ENCODE peak calls at places on chromosomes 5 and 9, in seven cellular contexts. R is HCT116; E is upper lobe of right lung; L is naive thymus-derived CD4-positive, alpha-beta T cell; H is aorta; U is CD4-positive, CD25-positive, alpha-beta regulatory T cell; J is right cardiac atrium. Z is an unnamed sample. For H3K27me3, the result is how much of the 10 kb centered on the place peaks cover.

GRCh38 chr9:96619109-96619435 is 571 bp downstream of the CDC14B start:
- ATAC-seq in E (peak), L (no peak), J (peak), U (no peak), R (peak), H (peak), Z (peak)

GRCh38 chr5:86679529-86679928 is 61.8 kb downstream of the COX7C start:
- ATAC-seq in U (no peak), R (peak), J (peak), L (no peak), H (peak), E (peak), Z (peak)

GRCh38 chr5:57207007-57207653 is 33.3 kb downstream of the GPBP1 start:
- ATAC-seq in E (no peak), R (no peak), L (no peak), J (peak), H (no peak), U (no peak), Z (no peak)

GRCh38 chr5:56580864-56581263 is 234.5 kb upstream of the MAP3K1 start:
- ATAC-seq in J (no peak), E (no peak), U (no peak), H (no peak), R (no peak), L (no peak), Z (no peak)

GRCh38 chr9:137083418-137084004 is 3.3 kb upstream of the MAN1B1 start:
- ATAC-seq in U (no peak), E (no peak), R (peak), L (no peak), H (no peak), J (no peak), Z (no peak)

GRCh38 chr5:180040287-180041214 is 31.0 kb downstream of the RNF130 start:
- ATAC-seq in E (no peak), R (no peak), L (no peak), J (no peak), H (no peak), U (no peak), Z (no peak)

GRCh38 chr5:142295084-142295758 is 29.6 kb downstream of the SPRY4 start:
- ATAC-seq in H (peak), L (no peak), J (peak), U (no peak), R (no peak), E (peak), Z (no peak)

GRCh38 chr5:173916233-173916632 is 28.1 kb downstream of the CPEB4 start:
- ATAC-seq in U (no peak), L (no peak), J (no peak), E (no peak), H (no peak), R (no peak), Z (no peak)

GRCh38 chr5:118258223-118258622 is 730.1 kb downstream of the DTWD2 start:
- ATAC-seq in H (no peak), U (no peak), L (no peak), J (no peak), R (no peak), E (no peak), Z (no peak)

GRCh38 chr9:104075801-104076753 is 18.0 kb upstream of the SMC2 start:
- ATAC-seq in R (no peak), U (no peak), J (no peak), L (no peak), E (peak), H (no peak), Z (no peak)

GRCh38 chr9:124260769-124261603 is 3.2 kb downstream of the NEK6 start:
- ATAC-seq in E (peak), U (peak), R (peak), J (peak), L (peak), H (no peak), Z (peak)

GRCh38 chr5:28400076-28400475 is 1361.7 kb upstream of the CDH9 start:
- ATAC-seq in U (no peak), H (no peak), R (no peak), L (no peak), J (no peak), E (no peak), Z (no peak)

GRCh38 chr5:97623441-97623840 is 440.4 kb upstream of the RIOK2 start:
- ATAC-seq in H (no peak), E (no peak), U (no peak), R (no peak), J (no peak), L (no peak), Z (no peak)

GRCh38 chr5:173913686-173914321 is 25.7 kb downstream of the CPEB4 start:
- ATAC-seq in H (no peak), J (no peak), U (no peak), E (no peak), L (no peak), R (no peak), Z (no peak)

GRCh38 chr5:7169240-7169878 is 226.6 kb upstream of the ADCY2 start:
- ATAC-seq in E (no peak), R (no peak), U (no peak), J (no peak), L (no peak), H (no peak), Z (no peak)

GRCh38 chr5:154474957-154475334 is 3.1 kb downstream of the HAND1 start:
- ATAC-seq in J (no peak), L (no peak), H (no peak), R (no peak), E (no peak), U (no peak), Z (no peak)

GRCh38 chr5:169914766-169915165 is 65.5 kb downstream of the INSYN2B start:
- ATAC-seq in H (no peak), L (no peak), E (peak), J (peak), U (no peak), R (no peak), Z (no peak)

GRCh38 chr9:108087781-108088180 is 598.2 kb upstream of the KLF4 start:
- ATAC-seq in J (no peak), R (peak), L (no peak), H (no peak), E (no peak), U (no peak), Z (peak)

GRCh38 chr9:106861585-106862114 is 1.3 kb upstream of the ZNF462 start:
- ATAC-seq in J (no peak), E (no peak), R (no peak), U (no peak), L (no peak), H (no peak), Z (no peak)

GRCh38 chr9:129206401-129206800 is 28.3 kb upstream of the IER5L start:
- ATAC-seq in U (no peak), E (no peak), L (no peak), R (no peak), H (no peak), J (no peak), Z (no peak)

GRCh38 chr9:129204840-129205239 is 26.8 kb upstream of the IER5L start:
- ATAC-seq in R (no peak), H (no peak), E (no peak), U (no peak), L (no peak), J (no peak), Z (no peak)

GRCh38 chr9:129202613-129203555 is 24.8 kb upstream of the IER5L start:
- ATAC-seq in H (peak), E (peak), J (peak), L (peak), U (peak), R (peak), Z (peak)

GRCh38 chr9:129201289-129201688 is 23.2 kb upstream of the IER5L start:
- ATAC-seq in L (no peak), U (no peak), E (no peak), R (no peak), J (no peak), H (no peak), Z (no peak)

GRCh38 chr9:129203556-129203909 is 25.5 kb upstream of the IER5L start:
- ATAC-seq in R (no peak), H (no peak), L (no peak), E (no peak), U (no peak), J (no peak), Z (no peak)
- H3K4me3 ChIP-seq in R (peak), H (peak), L (peak), E (peak), U (no peak), J (peak), Z (peak)

GRCh38 chr5:176802116-176802784 is 8.1 kb upstream of the UNC5A start:
- ATAC-seq in U (no peak), R (no peak), J (no peak), H (no peak), E (no peak), L (no peak), Z (no peak)

GRCh38 chr5:176800024-176800423 is 10.3 kb upstream of the UNC5A start:
- ATAC-seq in R (no peak), H (no peak), U (no peak), J (no peak), L (peak), E (no peak), Z (no peak)

GRCh38 chr5:176803943-176804498 is 6.3 kb upstream of the UNC5A start:
- ATAC-seq in U (no peak), R (no peak), L (no peak), H (no peak), E (peak), J (no peak), Z (no peak)

GRCh38 chr5:176806137-176806536 is 4.2 kb upstream of the UNC5A start:
- ATAC-seq in L (no peak), R (no peak), H (no peak), J (no peak), U (no peak), E (no peak), Z (no peak)

DNA sequence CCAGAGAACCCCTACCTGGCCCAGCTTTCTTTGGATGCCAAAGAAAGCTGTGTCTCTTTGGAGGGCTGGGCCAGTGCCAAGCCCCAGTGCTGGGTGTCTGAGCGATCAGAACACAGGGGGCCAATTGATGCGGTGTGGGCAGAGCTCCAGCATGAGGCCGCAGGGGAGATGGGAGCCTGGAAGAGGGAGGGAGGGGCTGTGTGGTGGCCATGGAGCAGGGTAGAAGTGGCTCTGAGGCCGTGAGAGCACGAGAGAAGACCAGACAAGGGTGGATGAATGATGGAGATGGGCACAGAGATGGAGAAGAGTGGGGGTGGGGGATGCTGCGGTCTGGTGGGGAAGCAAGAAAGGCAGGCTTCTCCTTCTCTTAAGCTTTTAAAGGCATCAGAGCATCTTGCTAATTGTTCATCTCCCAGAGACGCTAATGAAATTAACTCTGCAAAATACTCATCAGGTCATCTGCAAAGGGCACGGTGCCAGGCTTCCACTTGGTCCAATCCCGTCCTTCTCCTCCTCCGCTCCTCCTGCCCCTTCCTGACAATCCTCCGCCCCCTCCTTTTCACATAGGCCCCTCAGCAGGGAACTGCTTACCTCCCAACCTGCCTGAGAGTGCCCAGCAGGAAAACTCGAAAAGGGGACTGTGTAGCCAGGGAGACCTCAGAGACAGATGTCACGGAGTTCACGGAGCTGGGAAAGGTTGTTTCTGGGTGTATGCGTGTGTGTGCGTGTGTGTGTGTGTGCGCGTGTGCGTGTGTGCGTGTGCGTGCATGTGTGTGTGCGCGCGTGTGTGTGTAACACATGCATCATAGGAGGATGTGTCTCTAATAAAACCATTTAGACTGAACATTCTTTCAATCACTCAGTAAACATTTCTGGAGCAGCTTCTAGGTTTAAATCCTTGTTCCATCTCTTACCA is 7.1 kb upstream of the UNC5A start:
- ATAC-seq in L (no peak), U (no peak), R (no peak), H (no peak), E (no peak), J (no peak), Z (no peak)
- H3K27me3 ChIP-seq in L (under half), U (under half), R (under half), H (under half), E (under half), J (under half), Z (half or more)

DNA sequence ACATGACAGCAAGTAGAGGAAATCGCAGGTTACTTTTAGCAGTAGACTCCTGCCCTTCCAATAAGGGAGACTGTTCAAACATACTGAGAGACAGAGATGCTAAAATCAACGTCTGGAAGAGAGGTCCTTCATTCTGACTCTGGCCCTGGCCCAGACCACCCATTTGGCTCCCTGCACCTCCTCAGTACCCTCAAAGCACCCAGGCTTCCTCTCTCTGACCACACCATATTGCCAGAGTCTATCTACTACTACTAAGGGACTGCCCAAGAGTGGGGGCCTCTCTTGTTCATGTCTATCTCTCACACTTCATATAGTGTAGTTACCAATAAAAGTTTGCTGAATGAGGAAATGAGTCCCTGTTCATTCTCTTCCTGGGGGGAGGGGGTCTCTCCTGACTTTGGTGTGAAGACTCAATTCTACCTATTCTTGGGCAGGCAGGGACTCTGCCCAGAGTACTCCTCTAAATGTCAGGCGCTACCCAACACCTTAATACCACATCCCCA is 8.5 kb downstream of the B4GALT1 start:
- ATAC-seq in L (no peak), U (no peak), R (no peak), J (peak), E (no peak), H (no peak), Z (no peak)
- H3K27ac ChIP-seq in L (peak), U (peak), R (no peak), J (peak), E (peak), H (peak), Z (peak)

DNA sequence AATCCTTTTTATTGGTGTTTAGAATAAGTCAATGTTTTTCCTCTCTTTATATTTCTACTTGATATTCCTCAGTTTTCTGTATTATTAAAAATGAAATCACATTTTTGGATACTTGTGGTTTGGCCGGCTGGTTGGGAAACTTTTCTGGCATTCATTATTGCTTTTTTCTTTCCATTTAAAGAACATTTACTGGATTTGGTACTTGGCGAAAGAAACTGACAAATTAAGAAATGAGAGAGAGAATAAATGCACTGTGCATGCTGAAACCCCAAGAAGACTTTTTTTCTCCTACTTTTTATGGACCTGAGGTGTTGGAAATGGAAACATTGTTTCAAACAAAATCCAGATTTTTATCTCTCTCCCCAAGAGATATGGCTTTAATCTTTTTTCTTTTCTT is 128.3 kb downstream of the SNX18 start:
- ATAC-seq in R (no peak), J (no peak), U (no peak), L (no peak), H (peak), E (no peak), Z (peak)
- H3K4me3 ChIP-seq in R (no peak), J (no peak), U (peak), L (peak), H (peak), E (no peak), Z (peak)

Z was measured in gastroesophageal sphincter.